ENCODE peak calls at places on chromosomes 5 and 9, in nine cellular contexts. J, S, F, G, K, X, Q, E and N are unnamed samples.

GRCh38 chr5:138895918-138896317 is 20.8 kb upstream of the LRRTM2 start:
- DNase-seq in X (no peak), K (no peak), Q (no peak), S (no peak), G (no peak), F (no peak), J (no peak), E (no peak), N (no peak)

GRCh38 chr5:115545065-115545882 is 699 bp upstream of the FEM1C start:
- DNase-seq in F (no peak), Q (no peak), J (no peak), X (no peak), S (no peak), G (no peak), E (no peak), K (no peak), N (no peak)

GRCh38 chr9:130501645-130502044 is 56.9 kb downstream of the ASS1 start:
- DNase-seq in S (no peak), F (no peak), E (no peak), X (peak; percentile 5), K (no peak), Q (no peak), J (no peak), G (no peak), N (no peak)

GRCh38 chr5:124923131-124923530 is 176.7 kb upstream of the ZNF608 start:
- DNase-seq in F (no peak), S (peak; percentile 32), X (peak; percentile 22), J (no peak), E (no peak), K (peak; percentile 40), G (no peak), Q (no peak), N (peak; percentile 20)

GRCh38 chr9:96651626-96652025 is 3.5 kb downstream of the PRXL2C start:
- DNase-seq in J (no peak), G (no peak), F (no peak), S (no peak), Q (no peak), X (peak; percentile 63), E (no peak), K (no peak), N (no peak)

GRCh38 chr9:104256031-104256709 is 162.1 kb downstream of the SMC2 start:
- DNase-seq in S (peak; percentile 2), X (no peak), F (no peak), K (no peak), Q (peak; percentile 42), E (no peak), J (no peak), G (no peak), N (peak; percentile 3)

GRCh38 chr9:135126480-135127187 is 39.2 kb downstream of the OLFM1 start:
- DNase-seq in Q (no peak), S (peak; percentile 1), E (no peak), F (no peak), J (no peak), G (no peak), X (peak; percentile 73), K (no peak), N (peak; percentile 47)

GRCh38 chr5:152542741-152543140 is 137.7 kb upstream of the NMUR2 start:
- DNase-seq in F (no peak), S (peak; percentile 71), G (peak; percentile 68), Q (no peak), X (peak; percentile 43), E (no peak), K (no peak), J (no peak), N (no peak)

GRCh38 chr9:137673871-137674270 is 55.1 kb downstream of the EHMT1 start:
- DNase-seq in X (no peak), G (no peak), K (no peak), E (no peak), F (no peak), S (no peak), Q (peak; percentile 18), J (no peak), N (no peak)

GRCh38 chr5:50727149-50727496 is 60.7 kb downstream of the PARP8 start:
- DNase-seq in S (peak; percentile 48), K (no peak), Q (no peak), G (no peak), X (peak; percentile 46), E (no peak), F (no peak), J (no peak), N (peak; percentile 30)

GRCh38 chr5:151490617-151491016 is 43.2 kb downstream of the SLC36A1 start:
- DNase-seq in E (no peak), J (no peak), K (no peak), S (no peak), G (no peak), X (no peak), F (no peak), Q (no peak), N (no peak)

GRCh38 chr9:137030528-137030927 is 1.4 kb downstream of the FUT7 start:
- DNase-seq in G (no peak), F (peak; percentile 52), E (peak; percentile 72), X (no peak), Q (no peak), K (no peak), J (no peak), S (no peak), N (no peak)

GRCh38 chr5:171577940-171578856 is 158.8 kb downstream of the FGF18 start:
- DNase-seq in G (no peak), E (peak; percentile 81), S (no peak), Q (peak; percentile 24), F (no peak), J (no peak), X (no peak), K (no peak), N (no peak)

GRCh38 chr9:70438341-70438924 is 24.0 kb upstream of the KLF9 start:
- DNase-seq in X (peak; percentile 27), E (peak; percentile 65), K (no peak), G (no peak), Q (peak; percentile 59), J (no peak), F (no peak), S (no peak), N (peak; percentile 28)

GRCh38 chr5:58582004-58582403 is 871 bp upstream of the RAB3C start:
- DNase-seq in J (no peak), F (no peak), K (no peak), G (peak; percentile 56), E (peak; percentile 50), X (no peak), S (no peak), Q (peak; percentile 77), N (no peak)

GRCh38 chr5:42108468-42108867 is 183.4 kb downstream of the FBXO4 start:
- DNase-seq in Q (no peak), K (no peak), G (no peak), F (no peak), X (no peak), S (no peak), J (no peak), E (no peak), N (no peak)

GRCh38 chr9:94611638-94612068 is 18.0 kb upstream of the FBP2 start:
- DNase-seq in E (no peak), S (no peak), K (no peak), F (peak; percentile 80), Q (no peak), X (no peak), J (peak; percentile 57), G (no peak), N (no peak)

GRCh38 chr5:163506726-163507125 is 1.3 kb downstream of the MAT2B start:
- DNase-seq in S (peak; percentile 19), Q (no peak), E (no peak), J (peak; percentile 15), F (no peak), X (peak; percentile 89), K (no peak), G (no peak), N (peak; percentile 50)

GRCh38 chr9:16521868-16522381 is 348.5 kb downstream of the BNC2 start:
- DNase-seq in J (no peak), S (peak; percentile 77), G (no peak), K (no peak), Q (no peak), E (peak; percentile 51), F (no peak), X (peak; percentile 88), N (peak; percentile 98)

GRCh38 chr9:38417003-38417965 is 7.0 kb downstream of the IGFBPL1 start:
- DNase-seq in J (peak; percentile 38), G (peak; percentile 80), E (no peak), K (no peak), F (peak; percentile 63), S (no peak), X (peak; percentile 29), Q (peak; percentile 85), N (no peak)

GRCh38 chr5:15901151-15901550 is 278.4 kb downstream of the MARCHF11 start:
- DNase-seq in Q (no peak), E (no peak), F (no peak), J (no peak), S (no peak), X (no peak), K (no peak), G (no peak), N (no peak)

GRCh38 chr5:139193928-139194327 is 4.2 kb downstream of the SIL1 start:
- DNase-seq in J (no peak), G (no peak), Q (peak; percentile 39), K (no peak), E (no peak), X (peak; percentile 44), F (no peak), S (no peak), N (no peak)

GRCh38 chr9:34628656-34629491 is at the start of gene ARID3C:
- DNase-seq in E (no peak), X (peak; percentile 72), J (peak; percentile 38), K (no peak), G (peak; percentile 47), S (no peak), F (peak; percentile 64), Q (peak; percentile 31), N (no peak)

GRCh38 chr5:38149815-38150195 is 108.6 kb upstream of the EGFLAM start:
- DNase-seq in F (no peak), G (no peak), Q (no peak), X (no peak), J (no peak), K (no peak), S (no peak), E (no peak), N (no peak)

GRCh38 chr9:114777841-114778240 is 28.0 kb downstream of the TNFSF15 start:
- DNase-seq in E (no peak), X (peak; percentile 28), J (peak; percentile 28), Q (no peak), F (peak; percentile 29), K (no peak), G (no peak), S (peak; percentile 71), N (peak; percentile 16)

GRCh38 chr9:126491256-126491879 is 122.4 kb upstream of the LMX1B start:
- DNase-seq in J (peak; percentile 59), S (peak; percentile 74), K (peak; percentile 42), E (no peak), G (no peak), Q (no peak), X (peak; percentile 81), F (peak; percentile 28), N (peak; percentile 66)

GRCh38 chr5:124315746-124316415 is 430.6 kb downstream of the ZNF608 start:
- DNase-seq in Q (no peak), X (peak; percentile 6), E (no peak), G (no peak), F (no peak), J (no peak), S (peak; percentile 52), K (no peak), N (no peak)

GRCh38 chr5:170360712-170361501 is 28.3 kb downstream of the KCNMB1 start:
- DNase-seq in E (no peak), Q (no peak), G (no peak), K (no peak), X (no peak), S (no peak), J (no peak), F (no peak), N (no peak)

GRCh38 chr9:113540466-113540865 is 76.9 kb downstream of the RGS3 start:
- DNase-seq in K (no peak), X (no peak), S (no peak), Q (no peak), G (no peak), E (no peak), F (no peak), J (no peak), N (no peak)